ENCODE peak calls at places on chromosomes 2 and 18, in five cellular contexts. One of them, this sample, is unnamed.

GRCh38 chr2:145273840-145274239 is 753.9 kb upstream of the ZEB2 start:
- DNase-seq in CD4-positive, alpha-beta T cell: no peak
- DNase-seq in astrocyte: no peak
- DNase-seq in fibroblast of mammary gland: peak
- DNase-seq in esophagus muscularis mucosa: no peak
- DNase-seq in this sample: no peak

GRCh38 chr18:48993586-48993985 is 42.8 kb upstream of the SMAD7 start:
- DNase-seq in esophagus muscularis mucosa: no peak
- DNase-seq in fibroblast of mammary gland: peak
- DNase-seq in CD4-positive, alpha-beta T cell: no peak
- DNase-seq in astrocyte: peak
- DNase-seq in this sample: no peak

GRCh38 chr2:12769492-12770105 is 52.9 kb downstream of the TRIB2 start:
- DNase-seq in CD4-positive, alpha-beta T cell: no peak
- DNase-seq in fibroblast of mammary gland: peak
- DNase-seq in esophagus muscularis mucosa: peak
- DNase-seq in astrocyte: no peak
- DNase-seq in this sample: no peak

GRCh38 chr2:132837764-132838163 is 167.8 kb upstream of the LYPD1 start:
- DNase-seq in esophagus muscularis mucosa: no peak
- DNase-seq in astrocyte: no peak
- DNase-seq in fibroblast of mammary gland: no peak
- DNase-seq in CD4-positive, alpha-beta T cell: no peak
- DNase-seq in this sample: no peak

GRCh38 chr2:205730701-205731271 is 48.5 kb downstream of the NRP2 start:
- DNase-seq in astrocyte: peak
- DNase-seq in CD4-positive, alpha-beta T cell: no peak
- DNase-seq in esophagus muscularis mucosa: no peak
- DNase-seq in fibroblast of mammary gland: peak
- DNase-seq in this sample: no peak

GRCh38 chr18:1370552-1370951 is 465.9 kb downstream of the ADCYAP1 start:
- DNase-seq in CD4-positive, alpha-beta T cell: no peak
- DNase-seq in astrocyte: no peak
- DNase-seq in fibroblast of mammary gland: no peak
- DNase-seq in esophagus muscularis mucosa: no peak
- DNase-seq in this sample: no peak

GRCh38 chr2:134002391-134002790 is 251.5 kb upstream of the MGAT5 start:
- DNase-seq in esophagus muscularis mucosa: peak
- DNase-seq in fibroblast of mammary gland: no peak
- DNase-seq in astrocyte: peak
- DNase-seq in CD4-positive, alpha-beta T cell: no peak
- DNase-seq in this sample: no peak

GRCh38 chr18:37497836-37498518 is 67.6 kb downstream of the CELF4 start:
- DNase-seq in CD4-positive, alpha-beta T cell: no peak
- DNase-seq in astrocyte: no peak
- DNase-seq in fibroblast of mammary gland: no peak
- DNase-seq in esophagus muscularis mucosa: no peak
- DNase-seq in this sample: no peak

GRCh38 chr2:215907147-215907546 is 106.2 kb downstream of the MREG start:
- DNase-seq in fibroblast of mammary gland: no peak
- DNase-seq in esophagus muscularis mucosa: no peak
- DNase-seq in astrocyte: no peak
- DNase-seq in CD4-positive, alpha-beta T cell: no peak
- DNase-seq in this sample: no peak

DNA sequence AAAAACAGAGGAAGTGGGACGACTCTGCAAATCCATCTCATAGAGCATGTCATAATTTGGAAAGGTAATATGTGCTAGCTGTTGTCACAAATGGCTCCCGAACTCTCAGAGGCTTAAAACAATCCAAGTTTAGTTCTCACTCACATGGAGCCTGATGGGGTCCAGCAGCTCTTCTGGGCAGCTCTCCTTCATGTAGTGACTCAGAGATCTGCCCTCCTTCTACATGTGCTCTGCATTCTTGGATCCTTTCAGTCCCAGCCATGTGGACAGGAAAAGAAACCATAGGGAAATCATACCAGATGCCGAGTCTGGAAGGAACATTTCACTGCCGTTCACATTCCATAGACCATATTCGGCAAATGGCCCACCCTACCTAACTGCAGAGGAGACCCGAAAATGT is 180.1 kb upstream of the APCDD1 start:
- DNase-seq in CD4-positive, alpha-beta T cell: no peak
- DNase-seq in fibroblast of mammary gland: peak
- DNase-seq in astrocyte: peak
- DNase-seq in esophagus muscularis mucosa: no peak
- DNase-seq in this sample: peak
- TF ChIP-seq CTCF in CD4-positive, alpha-beta T cell: no peak
- TF ChIP-seq CTCF in fibroblast of mammary gland: no peak
- TF ChIP-seq CTCF in astrocyte: no peak
- TF ChIP-seq CTCF in esophagus muscularis mucosa: no peak
- TF ChIP-seq CTCF in this sample: no peak

DNA sequence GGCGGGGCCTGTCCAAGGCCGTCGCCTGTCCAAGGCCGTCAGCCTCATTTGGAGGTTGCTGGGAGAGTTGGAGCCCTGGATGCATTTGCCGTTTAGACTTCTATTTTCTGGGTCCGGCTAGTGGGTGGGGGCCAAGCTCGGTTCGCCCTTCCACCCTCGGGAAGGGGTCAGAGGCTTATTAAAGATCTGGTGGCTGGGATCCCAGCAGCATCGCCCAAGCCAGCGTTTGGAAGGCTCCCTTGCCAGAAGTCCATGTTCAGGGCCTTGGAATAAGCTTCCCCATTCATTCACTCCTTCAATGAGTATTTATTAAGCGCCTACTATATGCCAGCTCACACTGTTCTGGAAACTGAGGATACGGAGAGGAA is 516 bp upstream of the DOCK10 start:
- DNase-seq in esophagus muscularis mucosa: no peak
- DNase-seq in CD4-positive, alpha-beta T cell: no peak
- DNase-seq in astrocyte: no peak
- DNase-seq in fibroblast of mammary gland: peak
- DNase-seq in this sample: no peak
- TF ChIP-seq CTCF in esophagus muscularis mucosa: no peak
- TF ChIP-seq CTCF in CD4-positive, alpha-beta T cell: no peak
- TF ChIP-seq CTCF in astrocyte: no peak
- TF ChIP-seq CTCF in fibroblast of mammary gland: no peak
- TF ChIP-seq CTCF in this sample: no peak

GRCh38 chr2:240999001-240999791 is 778 bp downstream of the SNED1 start:
- DNase-seq in esophagus muscularis mucosa: no peak
- DNase-seq in astrocyte: no peak
- DNase-seq in fibroblast of mammary gland: no peak
- DNase-seq in CD4-positive, alpha-beta T cell: no peak
- DNase-seq in this sample: no peak
- TF ChIP-seq CTCF in esophagus muscularis mucosa: no peak
- TF ChIP-seq CTCF in astrocyte: no peak
- TF ChIP-seq CTCF in fibroblast of mammary gland: no peak
- TF ChIP-seq CTCF in CD4-positive, alpha-beta T cell: no peak
- TF ChIP-seq CTCF in this sample: no peak

GRCh38 chr2:178825183-178825582 is 18.0 kb upstream of the TTN start:
- DNase-seq in CD4-positive, alpha-beta T cell: no peak
- DNase-seq in fibroblast of mammary gland: peak
- DNase-seq in astrocyte: peak
- DNase-seq in esophagus muscularis mucosa: no peak
- DNase-seq in this sample: no peak
- TF ChIP-seq CTCF in CD4-positive, alpha-beta T cell: no peak
- TF ChIP-seq CTCF in fibroblast of mammary gland: no peak
- TF ChIP-seq CTCF in astrocyte: no peak
- TF ChIP-seq CTCF in esophagus muscularis mucosa: no peak
- TF ChIP-seq CTCF in this sample: no peak

GRCh38 chr2:16053437-16054257 is 113.3 kb downstream of the MYCN start:
- DNase-seq in CD4-positive, alpha-beta T cell: no peak
- DNase-seq in esophagus muscularis mucosa: no peak
- DNase-seq in astrocyte: no peak
- DNase-seq in fibroblast of mammary gland: no peak
- DNase-seq in this sample: no peak

GRCh38 chr2:16051841-16052564 is 111.7 kb downstream of the MYCN start:
- DNase-seq in astrocyte: no peak
- DNase-seq in esophagus muscularis mucosa: no peak
- DNase-seq in fibroblast of mammary gland: no peak
- DNase-seq in CD4-positive, alpha-beta T cell: no peak
- DNase-seq in this sample: no peak

GRCh38 chr2:16049406-16049805 is 109.1 kb downstream of the MYCN start:
- DNase-seq in CD4-positive, alpha-beta T cell: no peak
- DNase-seq in esophagus muscularis mucosa: no peak
- DNase-seq in fibroblast of mammary gland: no peak
- DNase-seq in astrocyte: no peak
- DNase-seq in this sample: no peak

GRCh38 chr2:16050261-16051045 is 110.1 kb downstream of the MYCN start:
- DNase-seq in fibroblast of mammary gland: no peak
- DNase-seq in CD4-positive, alpha-beta T cell: no peak
- DNase-seq in esophagus muscularis mucosa: no peak
- DNase-seq in astrocyte: no peak
- DNase-seq in this sample: no peak

GRCh38 chr2:16051046-16051489 is 110.7 kb downstream of the MYCN start:
- DNase-seq in esophagus muscularis mucosa: no peak
- DNase-seq in fibroblast of mammary gland: no peak
- DNase-seq in CD4-positive, alpha-beta T cell: no peak
- DNase-seq in astrocyte: no peak
- DNase-seq in this sample: no peak
- TF ChIP-seq CTCF in esophagus muscularis mucosa: no peak
- TF ChIP-seq CTCF in fibroblast of mammary gland: no peak
- TF ChIP-seq CTCF in CD4-positive, alpha-beta T cell: no peak
- TF ChIP-seq CTCF in astrocyte: no peak
- TF ChIP-seq CTCF in this sample: no peak

GRCh38 chr2:120832296-120833070 is 96.8 kb downstream of the GLI2 start:
- DNase-seq in fibroblast of mammary gland: no peak
- DNase-seq in CD4-positive, alpha-beta T cell: no peak
- DNase-seq in astrocyte: no peak
- DNase-seq in esophagus muscularis mucosa: no peak
- DNase-seq in this sample: no peak

GRCh38 chr2:120834206-120834605 is 98.5 kb downstream of the GLI2 start:
- DNase-seq in CD4-positive, alpha-beta T cell: no peak
- DNase-seq in esophagus muscularis mucosa: no peak
- DNase-seq in fibroblast of mammary gland: no peak
- DNase-seq in astrocyte: no peak
- DNase-seq in this sample: no peak

GRCh38 chr2:120831106-120831505 is 95.4 kb downstream of the GLI2 start:
- DNase-seq in CD4-positive, alpha-beta T cell: no peak
- DNase-seq in esophagus muscularis mucosa: no peak
- DNase-seq in fibroblast of mammary gland: no peak
- DNase-seq in astrocyte: no peak
- DNase-seq in this sample: no peak

GRCh38 chr2:120831891-120832290 is 96.2 kb downstream of the GLI2 start:
- DNase-seq in CD4-positive, alpha-beta T cell: no peak
- DNase-seq in fibroblast of mammary gland: no peak
- DNase-seq in astrocyte: no peak
- DNase-seq in esophagus muscularis mucosa: no peak
- DNase-seq in this sample: no peak

GRCh38 chr2:120833127-120833675 is 97.5 kb downstream of the GLI2 start:
- DNase-seq in esophagus muscularis mucosa: no peak
- DNase-seq in astrocyte: no peak
- DNase-seq in fibroblast of mammary gland: no peak
- DNase-seq in CD4-positive, alpha-beta T cell: no peak
- DNase-seq in this sample: no peak
- TF ChIP-seq CTCF in esophagus muscularis mucosa: no peak
- TF ChIP-seq CTCF in astrocyte: no peak
- TF ChIP-seq CTCF in fibroblast of mammary gland: peak
- TF ChIP-seq CTCF in CD4-positive, alpha-beta T cell: no peak
- TF ChIP-seq CTCF in this sample: no peak

GRCh38 chr2:101081508-101081907 is 69.7 kb downstream of the TBC1D8 start:
- DNase-seq in esophagus muscularis mucosa: no peak
- DNase-seq in astrocyte: no peak
- DNase-seq in fibroblast of mammary gland: no peak
- DNase-seq in CD4-positive, alpha-beta T cell: no peak
- DNase-seq in this sample: no peak

GRCh38 chr2:101080214-101081068 is 70.7 kb downstream of the TBC1D8 start:
- DNase-seq in CD4-positive, alpha-beta T cell: no peak
- DNase-seq in fibroblast of mammary gland: no peak
- DNase-seq in astrocyte: no peak
- DNase-seq in esophagus muscularis mucosa: no peak
- DNase-seq in this sample: no peak

GRCh38 chr2:101076581-101076980 is 74.5 kb downstream of the RPL31 start:
- DNase-seq in esophagus muscularis mucosa: no peak
- DNase-seq in fibroblast of mammary gland: no peak
- DNase-seq in astrocyte: no peak
- DNase-seq in CD4-positive, alpha-beta T cell: no peak
- DNase-seq in this sample: no peak
- TF ChIP-seq CTCF in esophagus muscularis mucosa: no peak
- TF ChIP-seq CTCF in fibroblast of mammary gland: no peak
- TF ChIP-seq CTCF in astrocyte: no peak
- TF ChIP-seq CTCF in CD4-positive, alpha-beta T cell: no peak
- TF ChIP-seq CTCF in this sample: no peak

GRCh38 chr2:16046649-16047048 is 106.3 kb downstream of the MYCN start:
- DNase-seq in CD4-positive, alpha-beta T cell: no peak
- DNase-seq in astrocyte: no peak
- DNase-seq in esophagus muscularis mucosa: no peak
- DNase-seq in fibroblast of mammary gland: no peak
- DNase-seq in this sample: no peak
- TF ChIP-seq CTCF in CD4-positive, alpha-beta T cell: no peak
- TF ChIP-seq CTCF in astrocyte: no peak
- TF ChIP-seq CTCF in esophagus muscularis mucosa: no peak
- TF ChIP-seq CTCF in fibroblast of mammary gland: no peak
- TF ChIP-seq CTCF in this sample: no peak

GRCh38 chr2:17630089-17630488 is 89.6 kb downstream of the VSNL1 start:
- DNase-seq in fibroblast of mammary gland: no peak
- DNase-seq in CD4-positive, alpha-beta T cell: no peak
- DNase-seq in esophagus muscularis mucosa: no peak
- DNase-seq in astrocyte: no peak
- DNase-seq in this sample: no peak
- TF ChIP-seq CTCF in fibroblast of mammary gland: no peak
- TF ChIP-seq CTCF in CD4-positive, alpha-beta T cell: no peak
- TF ChIP-seq CTCF in esophagus muscularis mucosa: no peak
- TF ChIP-seq CTCF in astrocyte: no peak
- TF ChIP-seq CTCF in this sample: no peak

DNA sequence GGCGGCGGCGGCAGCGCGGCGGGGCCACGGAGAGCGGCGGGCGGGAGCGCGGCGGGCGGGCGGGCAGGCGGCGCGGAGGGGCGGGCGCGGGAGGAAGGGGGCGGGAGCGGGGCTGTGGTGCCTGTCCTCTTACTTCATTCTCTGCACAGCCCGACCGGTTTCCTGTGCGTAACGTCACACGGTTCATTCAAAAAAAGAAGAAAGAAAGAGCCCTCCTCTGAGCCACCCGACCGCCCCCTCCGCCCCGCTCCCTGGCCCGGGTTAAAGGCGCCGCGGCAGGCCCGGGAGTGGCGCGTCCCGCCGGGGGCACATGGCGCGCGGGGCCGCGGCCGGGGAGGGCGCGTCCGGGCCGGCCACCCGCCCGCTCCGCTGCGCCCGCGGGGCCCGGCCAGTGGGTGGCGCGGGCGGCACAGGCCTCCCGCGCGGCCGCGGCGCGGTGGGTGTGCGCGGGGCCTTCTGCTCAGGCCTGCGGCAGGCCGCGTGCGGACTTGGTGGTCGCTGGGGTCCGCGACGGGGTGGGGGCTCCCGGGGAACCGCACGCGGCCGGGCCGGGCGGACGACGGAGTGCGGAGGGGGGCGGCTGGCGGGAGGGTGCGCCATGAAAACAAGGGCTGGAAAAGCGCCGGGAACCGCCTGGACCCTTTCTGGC is 596 bp upstream of the BCL2 start:
- DNase-seq in esophagus muscularis mucosa: peak
- DNase-seq in CD4-positive, alpha-beta T cell: peak
- DNase-seq in astrocyte: peak
- DNase-seq in fibroblast of mammary gland: peak
- DNase-seq in this sample: peak
- TF ChIP-seq CTCF in esophagus muscularis mucosa: no peak
- TF ChIP-seq CTCF in CD4-positive, alpha-beta T cell: no peak
- TF ChIP-seq CTCF in astrocyte: no peak
- TF ChIP-seq CTCF in fibroblast of mammary gland: no peak
- TF ChIP-seq CTCF in this sample: no peak